ENCODE peak calls at places on chromosomes 5 and 9, in ten cellular contexts. F is CD8-positive, alpha-beta T cell; O is brain microvascular endothelial cell; A is left ventricle myocardium inferior; Y is mesenchymal stem cell; K is cardiac muscle cell; S is HCT116; J is neural progenitor cell; T is prostate gland; M is WERI-Rb-1. U is an unnamed sample.

GRCh38 chr5:58114324-58114723 is 345.6 kb downstream of the PLK2 start:
- DNase-seq in F (no peak), O (peak; percentile 69), A (no peak), Y (no peak), K (peak; percentile 32), S (no peak), J (no peak), T (no peak), M (no peak), U (no peak)

GRCh38 chr5:10528827-10529226 is 35.0 kb upstream of the ANKRD33B start:
- DNase-seq in F (no peak), O (no peak), A (no peak), Y (no peak), K (no peak), S (no peak), J (no peak), T (no peak), M (peak; percentile 56), U (no peak)

GRCh38 chr5:165328856-165329255 is 1823.4 kb downstream of the MAT2B start:
- DNase-seq in F (no peak), O (no peak), A (no peak), Y (peak; percentile 35), K (peak; percentile 7), S (no peak), J (no peak), T (no peak), M (no peak), U (no peak)

GRCh38 chr5:97820138-97820537 is 637.1 kb upstream of the RIOK2 start:
- DNase-seq in F (no peak), O (no peak), A (no peak), Y (no peak), K (no peak), S (no peak), J (no peak), T (no peak), M (no peak), U (no peak)

GRCh38 chr9:26802921-26803320 is 89.7 kb downstream of the CAAP1 start:
- DNase-seq in F (no peak), O (no peak), A (no peak), Y (no peak), K (no peak), S (no peak), J (no peak), T (no peak), M (no peak), U (no peak)

GRCh38 chr5:109945097-109945678 is 255.5 kb downstream of the MAN2A1 start:
- DNase-seq in F (no peak), O (no peak), A (no peak), Y (no peak), K (no peak), S (no peak), J (peak; percentile 29), T (no peak), M (no peak), U (no peak)

GRCh38 chr9:108549184-108549583 is 306.6 kb downstream of the ACTL7B start:
- DNase-seq in F (no peak), O (no peak), A (no peak), Y (peak; percentile 35), K (no peak), S (no peak), J (no peak), T (peak; percentile 59), M (no peak), U (peak; percentile 41)

GRCh38 chr5:91049112-91049511 is 334.0 kb downstream of the ARRDC3 start:
- DNase-seq in F (no peak), O (no peak), A (no peak), Y (no peak), K (no peak), S (no peak), J (no peak), T (no peak), M (no peak), U (no peak)

GRCh38 chr9:130823435-130823834 is 11.6 kb upstream of the ABL1 start:
- DNase-seq in F (no peak), O (peak; percentile 52), A (no peak), Y (peak; percentile 72), K (peak; percentile 23), S (no peak), J (no peak), T (no peak), M (no peak), U (no peak)

GRCh38 chr5:142839711-142840441 is 69.7 kb downstream of the ARHGAP26 start:
- DNase-seq in F (no peak), O (no peak), A (peak; percentile 64), Y (no peak), K (peak; percentile 83), S (no peak), J (no peak), T (no peak), M (no peak), U (peak; percentile 45)

GRCh38 chr5:142837274-142837673 is 67.1 kb downstream of the ARHGAP26 start:
- DNase-seq in F (no peak), O (no peak), A (no peak), Y (no peak), K (no peak), S (no peak), J (no peak), T (no peak), M (no peak), U (no peak)

GRCh38 chr5:142836048-142836447 is 65.9 kb downstream of the ARHGAP26 start:
- DNase-seq in F (no peak), O (no peak), A (no peak), Y (no peak), K (no peak), S (no peak), J (no peak), T (no peak), M (no peak), U (no peak)

GRCh38 chr5:142840591-142840990 is 70.4 kb downstream of the ARHGAP26 start:
- DNase-seq in F (no peak), O (no peak), A (no peak), Y (no peak), K (no peak), S (no peak), J (no peak), T (no peak), M (no peak), U (no peak)

DNA sequence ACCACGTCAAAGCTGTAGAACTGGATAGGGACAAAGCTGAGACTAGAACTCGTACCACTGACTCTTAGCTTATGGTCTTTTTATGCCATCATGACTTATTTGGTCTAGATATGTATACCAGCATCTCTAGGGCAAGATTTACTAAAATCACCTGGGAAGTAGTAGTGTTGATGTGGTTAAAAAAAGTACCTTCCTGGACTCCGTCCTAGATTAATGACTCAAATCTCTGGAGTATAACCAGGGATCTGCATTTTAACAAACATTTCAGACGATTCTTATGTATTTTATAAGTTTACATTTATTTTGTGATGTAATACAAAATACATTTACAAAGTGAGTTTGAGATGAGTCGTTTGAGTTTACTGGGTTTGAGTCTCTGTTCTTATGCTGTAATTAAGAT is 68.7 kb downstream of the ARHGAP26 start:
- DNase-seq in F (no peak), O (no peak), A (no peak), Y (no peak), K (no peak), S (no peak), J (no peak), T (no peak), M (no peak), U (no peak)
- H3K4me3 ChIP-seq in F (no peak overlapping the region), O (no peak overlapping the region), A (no peak overlapping the region), Y (peak overlapping the region; percentile 55), K (no peak overlapping the region), S (no peak overlapping the region), J (no peak overlapping the region), T (no peak overlapping the region), M (no peak overlapping the region), U (no peak overlapping the region)

DNA sequence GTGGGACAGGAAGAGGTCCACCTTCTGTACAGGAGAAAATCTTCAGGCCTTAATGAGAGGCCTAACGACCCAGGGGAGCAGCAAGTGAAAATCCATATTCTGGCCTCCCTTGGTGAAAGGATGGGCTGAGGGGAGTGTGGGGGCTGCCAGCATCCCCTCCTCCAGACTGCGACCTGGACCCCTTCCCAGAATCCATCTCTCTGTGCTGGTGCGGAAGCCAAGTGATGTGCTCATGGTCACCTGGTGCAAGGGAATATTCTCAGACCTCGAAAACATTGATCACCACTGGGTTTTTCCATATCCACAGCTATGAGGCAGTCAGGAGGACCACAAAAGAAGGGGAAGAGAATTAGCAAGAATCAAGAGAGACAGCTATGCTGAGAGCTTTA is 10.7 kb downstream of the FGF1 start:
- DNase-seq in F (no peak), O (no peak), A (no peak), Y (no peak), K (no peak), S (no peak), J (no peak), T (no peak), M (no peak), U (no peak)
- H3K27ac ChIP-seq in F (no peak overlapping the region), O (no peak overlapping the region), A (peak overlapping the region; percentile 72), Y (no peak overlapping the region), K (no peak overlapping the region), S (no peak overlapping the region), J (no peak overlapping the region), T (no peak overlapping the region), M (no peak overlapping the region), U (no peak overlapping the region)

GRCh38 chr9:114248274-114248673 is 74.6 kb upstream of the ORM1 start:
- DNase-seq in F (no peak), O (no peak), A (no peak), Y (no peak), K (no peak), S (no peak), J (no peak), T (no peak), M (no peak), U (no peak)

GRCh38 chr9:114249424-114250234 is 73.3 kb upstream of the ORM1 start:
- DNase-seq in F (no peak), O (no peak), A (no peak), Y (no peak), K (no peak), S (no peak), J (no peak), T (no peak), M (no peak), U (no peak)

GRCh38 chr9:114252394-114252793 is 70.5 kb upstream of the ORM1 start:
- DNase-seq in F (no peak), O (no peak), A (no peak), Y (no peak), K (no peak), S (no peak), J (no peak), T (no peak), M (no peak), U (no peak)

GRCh38 chr9:114250648-114251047 is 72.2 kb upstream of the ORM1 start:
- DNase-seq in F (no peak), O (no peak), A (no peak), Y (no peak), K (no peak), S (no peak), J (no peak), T (no peak), M (no peak), U (no peak)

DNA sequence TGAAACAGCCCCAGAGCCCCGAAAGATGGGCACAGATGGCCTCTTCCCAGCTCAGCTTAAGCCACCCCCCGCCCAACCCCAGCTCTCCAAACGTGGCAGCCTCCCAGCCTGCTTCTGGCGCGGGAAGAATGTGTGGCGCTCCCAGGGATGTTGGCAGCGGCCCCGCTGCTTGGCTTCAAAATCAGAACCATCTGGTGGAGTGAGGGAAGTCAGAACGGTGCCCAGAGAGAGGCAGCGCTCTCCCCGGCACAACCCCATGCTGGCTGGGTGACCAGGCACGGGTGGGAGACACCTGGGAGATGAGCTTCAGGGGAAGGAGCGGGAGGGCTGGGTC is 72.7 kb upstream of the ORM1 start:
- DNase-seq in F (no peak), O (peak; percentile 4), A (peak; percentile 86), Y (no peak), K (peak; percentile 83), S (no peak), J (no peak), T (peak; percentile 87), M (peak; percentile 87), U (peak; percentile 94)
- H3K4me3 ChIP-seq in F (no peak overlapping the region), O (no peak overlapping the region), A (peak overlapping the region; percentile 35), Y (peak overlapping the region; percentile 61), K (no peak overlapping the region), S (no peak overlapping the region), J (no peak overlapping the region), T (no peak overlapping the region), M (no peak overlapping the region), U (peak overlapping the region; percentile 15)

GRCh38 chr9:17065062-17065461 is 69.8 kb upstream of the CNTLN start:
- DNase-seq in F (no peak), O (peak; percentile 20), A (no peak), Y (no peak), K (peak; percentile 38), S (no peak), J (no peak), T (no peak), M (no peak), U (no peak)
- H3K27ac ChIP-seq in F (no peak overlapping the region), O (no peak overlapping the region), A (no peak overlapping the region), Y (no peak overlapping the region), K (no peak overlapping the region), S (no peak overlapping the region), J (no peak overlapping the region), T (no peak overlapping the region), M (no peak overlapping the region), U (no peak overlapping the region)